ENCODE peak calls at places on chromosomes 2 and 18, in four cellular contexts. One of them, this sample, is unnamed.

GRCh38 chr18:5747678-5748077 is 147.6 kb downstream of the TMEM200C start:
- DNase-seq in MM.1S: no peak
- DNase-seq in HCT116: no peak
- DNase-seq in SK-N-SH: no peak
- DNase-seq in this sample: no peak

GRCh38 chr2:133421516-133422324 is 146.5 kb downstream of the NCKAP5 start:
- DNase-seq in SK-N-SH: peak; percentile 8
- DNase-seq in HCT116: no peak
- DNase-seq in MM.1S: no peak
- DNase-seq in this sample: no peak

GRCh38 chr18:26335139-26335933 is 109.1 kb downstream of the TAF4B start:
- DNase-seq in MM.1S: no peak
- DNase-seq in SK-N-SH: peak; percentile 23
- DNase-seq in HCT116: no peak
- DNase-seq in this sample: no peak

GRCh38 chr18:73793386-73793785 is 354.2 kb downstream of the FBXO15 start:
- DNase-seq in MM.1S: no peak
- DNase-seq in SK-N-SH: no peak
- DNase-seq in HCT116: no peak
- DNase-seq in this sample: peak; percentile 70

GRCh38 chr2:20650412-20650879 is 452 bp downstream of the HS1BP3 start:
- DNase-seq in HCT116: no peak
- DNase-seq in SK-N-SH: peak; percentile 85
- DNase-seq in MM.1S: peak; percentile 43
- DNase-seq in this sample: peak; percentile 16

GRCh38 chr18:37452697-37453385 is 112.8 kb downstream of the CELF4 start:
- DNase-seq in MM.1S: no peak
- DNase-seq in HCT116: no peak
- DNase-seq in SK-N-SH: no peak
- DNase-seq in this sample: no peak

GRCh38 chr2:70897203-70897976 is 38.3 kb upstream of the ATP6V1B1 start:
- DNase-seq in MM.1S: no peak
- DNase-seq in HCT116: no peak
- DNase-seq in SK-N-SH: no peak
- DNase-seq in this sample: no peak

GRCh38 chr2:62197017-62197586 is 1.2 kb downstream of the B3GNT2 start:
- DNase-seq in HCT116: no peak
- DNase-seq in SK-N-SH: peak; percentile 68
- DNase-seq in MM.1S: peak; percentile 53
- DNase-seq in this sample: peak; percentile 17

GRCh38 chr18:22159014-22159413 is 10.4 kb upstream of the GATA6 start:
- DNase-seq in SK-N-SH: no peak
- DNase-seq in MM.1S: no peak
- DNase-seq in HCT116: no peak
- DNase-seq in this sample: no peak

GRCh38 chr2:46645681-46646162 is 166.4 kb downstream of the TMEM247 start:
- DNase-seq in MM.1S: no peak
- DNase-seq in SK-N-SH: no peak
- DNase-seq in HCT116: no peak
- DNase-seq in this sample: peak; percentile 20

GRCh38 chr2:75602724-75603342 is 42.1 kb upstream of the EVA1A start:
- DNase-seq in HCT116: no peak
- DNase-seq in SK-N-SH: no peak
- DNase-seq in MM.1S: no peak
- DNase-seq in this sample: peak; percentile 86

GRCh38 chr2:75605770-75606535 is 40.6 kb upstream of the MRPL19 start:
- DNase-seq in SK-N-SH: no peak
- DNase-seq in HCT116: no peak
- DNase-seq in MM.1S: no peak
- DNase-seq in this sample: peak; percentile 98

GRCh38 chr2:75603477-75603876 is 42.7 kb upstream of the EVA1A start:
- DNase-seq in HCT116: no peak
- DNase-seq in SK-N-SH: no peak
- DNase-seq in MM.1S: no peak
- DNase-seq in this sample: peak; percentile 49

GRCh38 chr2:75606851-75607798 is 39.5 kb upstream of the MRPL19 start:
- DNase-seq in SK-N-SH: no peak
- DNase-seq in MM.1S: no peak
- DNase-seq in HCT116: no peak
- DNase-seq in this sample: peak; percentile 50

GRCh38 chr2:75604479-75604878 is 42.1 kb upstream of the MRPL19 start:
- DNase-seq in HCT116: no peak
- DNase-seq in MM.1S: no peak
- DNase-seq in SK-N-SH: no peak
- DNase-seq in this sample: peak; percentile 44
- H3K9ac ChIP-seq in HCT116: no peak overlapping the region
- H3K9ac ChIP-seq in MM.1S: no peak overlapping the region
- H3K9ac ChIP-seq in SK-N-SH: peak overlapping the region; percentile 68
- H3K9ac ChIP-seq in this sample: no peak overlapping the region

DNA sequence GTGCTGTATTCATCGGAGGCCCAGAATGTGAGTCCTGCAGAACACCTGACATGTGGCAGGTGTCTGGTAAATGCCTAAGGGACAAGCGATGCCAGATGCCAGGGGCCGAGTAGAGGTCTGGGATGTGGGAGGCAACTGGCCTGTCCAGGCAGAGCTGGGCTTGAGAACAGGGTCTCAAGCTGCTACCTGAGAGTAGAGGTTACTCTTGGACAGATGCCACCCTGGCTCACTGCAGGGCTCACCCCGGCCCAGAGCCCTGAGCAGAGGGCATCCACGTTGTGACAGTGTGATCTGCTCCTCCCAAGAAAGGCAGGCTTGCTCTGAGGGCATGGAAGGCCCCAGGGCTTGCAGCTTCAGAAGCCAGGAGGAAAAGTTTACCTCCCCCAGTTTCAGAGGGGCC is 692.0 kb upstream of the ID2 start:
- DNase-seq in SK-N-SH: no peak
- DNase-seq in MM.1S: no peak
- DNase-seq in HCT116: no peak
- DNase-seq in this sample: no peak
- H3K9me2 ChIP-seq in SK-N-SH: no peaks in the 10 kb centered on the region
- H3K9me2 ChIP-seq in MM.1S: no peaks in the 10 kb centered on the region
- H3K9me2 ChIP-seq in HCT116: no peaks in the 10 kb centered on the region
- H3K9me2 ChIP-seq in this sample: no peaks in the 10 kb centered on the region

GRCh38 chr2:75710577-75711253 is at the start of gene GCFC2:
- DNase-seq in MM.1S: peak; percentile 84
- DNase-seq in SK-N-SH: peak; percentile 95
- DNase-seq in HCT116: peak; percentile 73
- DNase-seq in this sample: peak; percentile 88
- TF ChIP-seq CTCF in MM.1S: peak; percentile 33
- TF ChIP-seq CTCF in SK-N-SH: peak; percentile 39
- TF ChIP-seq CTCF in HCT116: no peak
- TF ChIP-seq CTCF in this sample: peak; percentile 35

GRCh38 chr2:148955798-148956197 is 80.8 kb downstream of the KIF5C start:
- DNase-seq in MM.1S: no peak
- DNase-seq in SK-N-SH: no peak
- DNase-seq in HCT116: no peak
- DNase-seq in this sample: peak; percentile 76
- H3K9ac ChIP-seq in MM.1S: no peak overlapping the region
- H3K9ac ChIP-seq in SK-N-SH: no peak overlapping the region
- H3K9ac ChIP-seq in HCT116: no peak overlapping the region
- H3K9ac ChIP-seq in this sample: no peak overlapping the region

GRCh38 chr2:176843208-176843607 is 369.4 kb upstream of the HNRNPA3 start:
- DNase-seq in SK-N-SH: no peak
- DNase-seq in MM.1S: no peak
- DNase-seq in HCT116: no peak
- DNase-seq in this sample: no peak
- H3K9me2 ChIP-seq in SK-N-SH: no peaks in the 10 kb centered on the region
- H3K9me2 ChIP-seq in MM.1S: no peaks in the 10 kb centered on the region
- H3K9me2 ChIP-seq in HCT116: no peaks in the 10 kb centered on the region
- H3K9me2 ChIP-seq in this sample: no peaks in the 10 kb centered on the region

GRCh38 chr18:55405655-55406373 is 182.2 kb downstream of the TCF4 start:
- DNase-seq in MM.1S: no peak
- DNase-seq in HCT116: no peak
- DNase-seq in SK-N-SH: peak; percentile 52
- DNase-seq in this sample: peak; percentile 93
- TF ChIP-seq CTCF in MM.1S: no peak
- TF ChIP-seq CTCF in HCT116: no peak
- TF ChIP-seq CTCF in SK-N-SH: peak; percentile 37
- TF ChIP-seq CTCF in this sample: no peak

GRCh38 chr2:74179063-74179865 is 585 bp upstream of the MOB1A start:
- DNase-seq in SK-N-SH: no peak
- DNase-seq in MM.1S: no peak
- DNase-seq in HCT116: no peak
- DNase-seq in this sample: no peak
- H3K9ac ChIP-seq in SK-N-SH: peak overlapping the region; percentile 99
- H3K9ac ChIP-seq in MM.1S: peak overlapping the region; percentile 92
- H3K9ac ChIP-seq in HCT116: peak overlapping the region; percentile 33
- H3K9ac ChIP-seq in this sample: peak overlapping the region; percentile 95

DNA sequence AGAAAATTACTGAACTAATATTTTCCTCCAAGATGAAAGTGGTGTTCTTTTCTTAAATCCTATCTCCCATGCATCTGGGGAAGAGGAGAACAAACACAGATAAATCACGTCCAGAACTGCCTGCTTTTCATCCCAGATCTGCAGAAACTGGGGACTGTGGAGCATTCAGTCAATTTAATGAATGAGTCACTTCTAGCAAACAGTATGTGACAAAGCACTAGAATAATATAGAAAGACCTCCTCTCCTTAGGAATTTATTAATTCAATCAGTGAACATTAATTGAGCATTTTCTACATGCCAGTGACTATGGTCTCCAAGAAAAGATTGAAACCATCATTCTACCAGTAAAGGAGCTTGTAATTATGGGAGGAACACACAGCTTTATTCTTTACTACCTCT is 693.4 kb upstream of the ID2 start:
- DNase-seq in SK-N-SH: no peak
- DNase-seq in MM.1S: no peak
- DNase-seq in HCT116: no peak
- DNase-seq in this sample: peak; percentile 32
- H3K9me2 ChIP-seq in SK-N-SH: no peaks in the 10 kb centered on the region
- H3K9me2 ChIP-seq in MM.1S: no peaks in the 10 kb centered on the region
- H3K9me2 ChIP-seq in HCT116: no peaks in the 10 kb centered on the region
- H3K9me2 ChIP-seq in this sample: no peaks in the 10 kb centered on the region

GRCh38 chr2:241300000-241300399 is 15.5 kb downstream of the HDLBP start:
- DNase-seq in SK-N-SH: no peak
- DNase-seq in HCT116: no peak
- DNase-seq in MM.1S: no peak
- DNase-seq in this sample: no peak
- TF ChIP-seq CTCF in SK-N-SH: no peak
- TF ChIP-seq CTCF in HCT116: no peak
- TF ChIP-seq CTCF in MM.1S: no peak
- TF ChIP-seq CTCF in this sample: no peak